ENCODE peak calls at places on chromosome 2, in six cellular contexts. One of them, this sample, is unnamed.

GRCh38 chr2:102376052-102376591 is 20.5 kb downstream of the IL18R1 start:
- DNase-seq in dermis blood vessel endothelial cell: no peak
- DNase-seq in GM12864: no peak
- DNase-seq in GM12891: no peak
- DNase-seq in upper lobe of right lung: no peak
- DNase-seq in GM04504: no peak
- DNase-seq in this sample: no peak

GRCh38 chr2:173956454-173956853 is 8.7 kb downstream of the SP3 start:
- DNase-seq in dermis blood vessel endothelial cell: no peak
- DNase-seq in GM12864: no peak
- DNase-seq in GM12891: no peak
- DNase-seq in upper lobe of right lung: no peak
- DNase-seq in GM04504: no peak
- DNase-seq in this sample: no peak

GRCh38 chr2:16408331-16409005 is 257.2 kb downstream of the CYRIA start:
- DNase-seq in dermis blood vessel endothelial cell: no peak
- DNase-seq in GM12864: no peak
- DNase-seq in GM12891: no peak
- DNase-seq in upper lobe of right lung: no peak
- DNase-seq in GM04504: no peak
- DNase-seq in this sample: no peak

GRCh38 chr2:201357216-201357615 is at the start of gene FLACC1:
- DNase-seq in dermis blood vessel endothelial cell: peak; percentile 40
- DNase-seq in GM12864: no peak
- DNase-seq in GM12891: no peak
- DNase-seq in upper lobe of right lung: no peak
- DNase-seq in GM04504: no peak
- DNase-seq in this sample: no peak

GRCh38 chr2:239223029-239223329 is 177.8 kb downstream of the HDAC4 start:
- DNase-seq in dermis blood vessel endothelial cell: no peak
- DNase-seq in GM12864: no peak
- DNase-seq in GM12891: no peak
- DNase-seq in upper lobe of right lung: no peak
- DNase-seq in GM04504: no peak
- DNase-seq in this sample: no peak

GRCh38 chr2:83665894-83666293 is 793.2 kb downstream of the SUCLG1 start:
- DNase-seq in dermis blood vessel endothelial cell: peak; percentile 70
- DNase-seq in GM12864: no peak
- DNase-seq in GM12891: no peak
- DNase-seq in upper lobe of right lung: no peak
- DNase-seq in GM04504: no peak
- DNase-seq in this sample: peak; percentile 50

GRCh38 chr2:105490956-105491355 is 92.1 kb upstream of the FHL2 start:
- DNase-seq in dermis blood vessel endothelial cell: no peak
- DNase-seq in GM12864: no peak
- DNase-seq in GM12891: no peak
- DNase-seq in upper lobe of right lung: no peak
- DNase-seq in GM04504: no peak
- DNase-seq in this sample: no peak

GRCh38 chr2:227510620-227510958 is 38.6 kb downstream of the AGFG1 start:
- DNase-seq in dermis blood vessel endothelial cell: no peak
- DNase-seq in GM12864: no peak
- DNase-seq in GM12891: no peak
- DNase-seq in upper lobe of right lung: no peak
- DNase-seq in GM04504: no peak
- DNase-seq in this sample: no peak

GRCh38 chr2:189581354-189582139 is 961 bp upstream of the SLC40A1 start:
- DNase-seq in dermis blood vessel endothelial cell: no peak
- DNase-seq in GM12864: no peak
- DNase-seq in GM12891: no peak
- DNase-seq in upper lobe of right lung: no peak
- DNase-seq in GM04504: no peak
- DNase-seq in this sample: no peak

This sample was measured in dermis microvascular lymphatic vessel endothelial cell.